ENCODE peak calls at places on chromosomes 16 and 17, in nine cellular contexts. G is nephron progenitor cell; W is body of pancreas; K is CD8-positive, alpha-beta T cell; L is mucosa of descending colon; Q is naive thymus-derived CD8-positive, alpha-beta T cell; C is psoas muscle; X is activated gamma-delta T cell treated with anti-CD3 and anti-CD28 coated beads, Interleukin-2, amount 50 U/mL, for 16 hours; T is activated CD4-positive, CD25-positive, alpha-beta regulatory T cell. E is an unnamed sample.

GRCh38 chr17:30586818-30587595 is 109.8 kb downstream of the GOSR1 start:
- DNase-seq in G (no peak), W (no peak), K (no peak), L (no peak), Q (no peak), C (no peak), X (no peak), T (no peak), E (no peak)

GRCh38 chr17:49003557-49004511 is 6.6 kb downstream of the IGF2BP1 start:
- DNase-seq in G (peak; percentile 68), W (no peak), K (no peak), L (no peak), Q (no peak), C (no peak), X (no peak), T (no peak), E (no peak)

GRCh38 chr17:31357831-31358400 is 33.6 kb upstream of the RAB11FIP4 start:
- DNase-seq in G (no peak), W (no peak), K (no peak), L (no peak), Q (no peak), C (no peak), X (no peak), T (no peak), E (no peak)

GRCh38 chr16:3492356-3492755 is 2.9 kb downstream of the C16orf90 start:
- DNase-seq in G (no peak), W (no peak), K (no peak), L (no peak), Q (no peak), C (no peak), X (no peak), T (no peak), E (no peak)

GRCh38 chr16:77777745-77778144 is 10.6 kb upstream of the VAT1L start:
- DNase-seq in G (no peak), W (no peak), K (no peak), L (no peak), Q (no peak), C (no peak), X (no peak), T (no peak), E (no peak)

GRCh38 chr17:74125160-74125559 is 78.3 kb upstream of the RPL38 start:
- DNase-seq in G (no peak), W (no peak), K (no peak), L (no peak), Q (no peak), C (no peak), X (no peak), T (no peak), E (no peak)

GRCh38 chr17:2237521-2237921 is 66.1 kb downstream of the SMG6 start:
- DNase-seq in G (no peak), W (no peak), K (no peak), L (no peak), Q (no peak), C (peak; percentile 69), X (no peak), T (no peak), E (no peak)

GRCh38 chr17:28675980-28676379 is 14.0 kb downstream of the SUPT6H start:
- DNase-seq in G (no peak), W (no peak), K (no peak), L (peak; percentile 40), Q (no peak), C (no peak), X (no peak), T (no peak), E (peak; percentile 11)

GRCh38 chr16:11393861-11394592 is 48.8 kb downstream of the RMI2 start:
- DNase-seq in G (no peak), W (no peak), K (no peak), L (no peak), Q (no peak), C (no peak), X (no peak), T (no peak), E (no peak)

GRCh38 chr17:17358060-17358751 is 55.0 kb downstream of the NT5M start:
- DNase-seq in G (no peak), W (no peak), K (no peak), L (no peak), Q (no peak), C (no peak), X (no peak), T (no peak), E (peak; percentile 33)

GRCh38 chr17:2972749-2973148 is 90.7 kb downstream of the OR1D5 start:
- DNase-seq in G (no peak), W (no peak), K (no peak), L (no peak), Q (no peak), C (no peak), X (no peak), T (no peak), E (no peak)

GRCh38 chr17:68640601-68641000 is 39.4 kb upstream of the FAM20A start:
- DNase-seq in G (no peak), W (no peak), K (no peak), L (no peak), Q (no peak), C (no peak), X (no peak), T (no peak), E (no peak)

GRCh38 chr16:10616744-10617640 is 36.6 kb upstream of the EMP2 start:
- DNase-seq in G (peak; percentile 42), W (peak; percentile 32), K (no peak), L (peak; percentile 89), Q (no peak), C (peak; percentile 62), X (no peak), T (no peak), E (no peak)

GRCh38 chr17:40364121-40364861 is at the start of gene GJD3:
- DNase-seq in G (no peak), W (no peak), K (no peak), L (no peak), Q (no peak), C (no peak), X (no peak), T (no peak), E (no peak)

GRCh38 chr16:87163637-87164036 is 153.6 kb downstream of the C16orf95 start:
- DNase-seq in G (no peak), W (no peak), K (no peak), L (no peak), Q (no peak), C (no peak), X (no peak), T (no peak), E (no peak)

GRCh38 chr16:1244881-1245280 is 4.4 kb downstream of the TPSAB1 start:
- DNase-seq in G (no peak), W (no peak), K (no peak), L (no peak), Q (no peak), C (peak; percentile 51), X (no peak), T (no peak), E (no peak)

GRCh38 chr17:67638871-67639270 is 78.9 kb upstream of the NOL11 start:
- DNase-seq in G (no peak), W (no peak), K (no peak), L (no peak), Q (no peak), C (no peak), X (no peak), T (no peak), E (no peak)

GRCh38 chr17:77616243-77616731 is 342.2 kb upstream of the TNRC6C start:
- DNase-seq in G (no peak), W (no peak), K (no peak), L (no peak), Q (no peak), C (no peak), X (no peak), T (no peak), E (no peak)

GRCh38 chr16:80804451-80805383 is at the start of gene CDYL2:
- DNase-seq in G (peak; percentile 73), W (peak; percentile 50), K (peak; percentile 21), L (peak; percentile 74), Q (no peak), C (no peak), X (no peak), T (no peak), E (peak; percentile 65)

GRCh38 chr17:32813021-32813420 is 63.9 kb downstream of the MYO1D start:
- DNase-seq in G (no peak), W (no peak), K (no peak), L (no peak), Q (no peak), C (no peak), X (no peak), T (no peak), E (no peak)

GRCh38 chr17:7184091-7184488 is 4.9 kb upstream of the ASGR1 start:
- DNase-seq in G (no peak), W (peak; percentile 87), K (no peak), L (peak; percentile 80), Q (no peak), C (no peak), X (no peak), T (no peak), E (no peak)

GRCh38 chr17:81470944-81471803 is 41.4 kb downstream of the ACTG1 start:
- DNase-seq in G (no peak), W (no peak), K (no peak), L (no peak), Q (no peak), C (no peak), X (no peak), T (no peak), E (no peak)

GRCh38 chr17:13306310-13306962 is 288.6 kb upstream of the ELAC2 start:
- DNase-seq in G (peak; percentile 41), W (peak; percentile 50), K (no peak), L (no peak), Q (no peak), C (no peak), X (no peak), T (no peak), E (no peak)

GRCh38 chr16:4982056-4982867 is 24.1 kb downstream of the SEC14L5 start:
- DNase-seq in G (no peak), W (no peak), K (no peak), L (no peak), Q (no peak), C (peak; percentile 90), X (no peak), T (no peak), E (no peak)

GRCh38 chr17:29677139-29677834 is 54.6 kb upstream of the CORO6 start:
- DNase-seq in G (no peak), W (peak; percentile 21), K (no peak), L (no peak), Q (no peak), C (peak; percentile 87), X (no peak), T (no peak), E (no peak)

GRCh38 chr17:75521951-75522727 is 3.4 kb upstream of the LLGL2 start:
- DNase-seq in G (no peak), W (no peak), K (no peak), L (no peak), Q (no peak), C (no peak), X (no peak), T (no peak), E (no peak)

GRCh38 chr17:50181155-50181554 is 15.3 kb downstream of the SGCA start:
- DNase-seq in G (no peak), W (no peak), K (no peak), L (no peak), Q (no peak), C (peak; percentile 47), X (no peak), T (no peak), E (no peak)

GRCh38 chr16:86565644-86566511 is 751 bp upstream of the FOXC2 start:
- DNase-seq in G (peak; percentile 47), W (no peak), K (no peak), L (no peak), Q (no peak), C (no peak), X (no peak), T (no peak), E (no peak)

GRCh38 chr17:71760062-71760720 is 360.6 kb upstream of the SOX9 start:
- DNase-seq in G (no peak), W (no peak), K (no peak), L (no peak), Q (no peak), C (no peak), X (no peak), T (no peak), E (no peak)

E was measured in activated naive CD4-positive, alpha-beta T cell treated with anti-CD3 and anti-CD28 coated beads, Interleukin-2, amount 50 U/mL, for 72 hours.